ENCODE peak calls at places on chromosomes 11 and 22, in four cellular contexts. B is esophagus muscularis mucosa; W is A673; A is naive thymus-derived CD4-positive, alpha-beta T cell. J is an unnamed sample.

GRCh38 chr22:42344391-42344861 is 74.0 kb upstream of the TCF20 start:
- DNase-seq in B (no peak), W (peak; percentile 71), A (no peak), J (peak; percentile 95)

GRCh38 chr11:12157241-12157661 is 46.9 kb downstream of the MICAL2 start:
- DNase-seq in W (no peak), B (no peak), A (no peak), J (peak; percentile 34)

GRCh38 chr22:38196791-38197429 is 4.9 kb upstream of the MAFF start:
- DNase-seq in B (no peak), A (no peak), W (no peak), J (no peak)

GRCh38 chr22:48438096-48438495 is 1389.6 kb downstream of the BRD1 start:
- DNase-seq in W (no peak), A (no peak), B (no peak), J (no peak)

GRCh38 chr11:26324270-26324669 is 7.7 kb upstream of the ANO3 start:
- DNase-seq in B (no peak), A (no peak), W (no peak), J (no peak)

GRCh38 chr11:76212086-76213035 is 6.1 kb upstream of the WNT11 start:
- DNase-seq in B (no peak), W (no peak), A (no peak), J (no peak)

GRCh38 chr11:69440876-69441275 is 40.6 kb upstream of the LINC01488 start:
- DNase-seq in W (no peak), A (peak; percentile 1), B (no peak), J (no peak)

GRCh38 chr11:110587972-110588371 is 124.3 kb downstream of the ARHGAP20 start:
- DNase-seq in B (no peak), W (no peak), A (no peak), J (no peak)

GRCh38 chr11:44804449-44805151 is 77.8 kb downstream of the TSPAN18 start:
- DNase-seq in A (no peak), W (no peak), B (no peak), J (no peak)

GRCh38 chr22:24741769-24742168 is 32.8 kb downstream of the PIWIL3 start:
- DNase-seq in A (no peak), B (no peak), W (no peak), J (no peak)

GRCh38 chr22:43239102-43239875 is 52.4 kb upstream of the TTLL12 start:
- DNase-seq in W (no peak), B (no peak), A (no peak), J (no peak)

GRCh38 chr22:42895541-42895981 is 38.5 kb upstream of the ARFGAP3 start:
- DNase-seq in A (no peak), B (no peak), W (no peak), J (no peak)

DNA sequence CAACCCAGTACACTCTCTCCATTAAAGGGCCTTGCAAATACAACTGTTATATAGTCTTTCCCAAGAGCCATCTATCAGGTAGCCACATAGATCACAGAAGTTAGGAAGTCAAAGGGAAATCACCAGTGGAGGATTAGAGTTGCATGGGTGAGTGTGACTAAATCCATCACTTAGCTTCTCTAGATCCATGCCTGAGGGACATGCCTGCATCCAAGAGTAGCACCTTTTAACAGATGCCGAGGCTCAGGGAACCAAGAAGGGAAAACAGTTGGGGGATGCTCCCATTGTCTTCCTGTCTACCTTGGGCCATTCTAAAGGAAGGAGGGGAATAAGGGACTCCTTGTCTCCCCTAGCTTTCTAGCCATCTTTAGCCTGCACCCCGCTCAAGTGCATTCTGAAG is 77.9 kb downstream of the XRRA1 start:
- DNase-seq in A (no peak), W (no peak), B (no peak), J (no peak)
- H3K9me3 ChIP-seq in A (peaks cover 74% of the 10 kb centered on the region), W (peaks cover 61% of the 10 kb centered on the region), B (peaks cover 79% of the 10 kb centered on the region), J (peaks cover 50% of the 10 kb centered on the region)

GRCh38 chr11:14381968-14382367 is 23.0 kb upstream of the RRAS2 start:
- DNase-seq in B (no peak), W (no peak), A (no peak), J (no peak)

GRCh38 chr11:14378171-14378570 is 19.2 kb upstream of the RRAS2 start:
- DNase-seq in W (no peak), A (no peak), B (no peak), J (no peak)

GRCh38 chr11:14384338-14384737 is 25.4 kb upstream of the RRAS2 start:
- DNase-seq in B (no peak), A (no peak), W (no peak), J (no peak)

GRCh38 chr11:14380125-14380936 is 21.3 kb upstream of the RRAS2 start:
- DNase-seq in W (no peak), B (no peak), A (no peak), J (no peak)

GRCh38 chr11:14380947-14381555 is 22.1 kb upstream of the RRAS2 start:
- DNase-seq in A (peak; percentile 16), W (peak; percentile 40), B (no peak), J (peak; percentile 73)
- H3K4me3 ChIP-seq in A (peak overlapping the region; percentile 54), W (peak overlapping the region; percentile 46), B (peak overlapping the region; percentile 59), J (peak overlapping the region; percentile 21)

DNA sequence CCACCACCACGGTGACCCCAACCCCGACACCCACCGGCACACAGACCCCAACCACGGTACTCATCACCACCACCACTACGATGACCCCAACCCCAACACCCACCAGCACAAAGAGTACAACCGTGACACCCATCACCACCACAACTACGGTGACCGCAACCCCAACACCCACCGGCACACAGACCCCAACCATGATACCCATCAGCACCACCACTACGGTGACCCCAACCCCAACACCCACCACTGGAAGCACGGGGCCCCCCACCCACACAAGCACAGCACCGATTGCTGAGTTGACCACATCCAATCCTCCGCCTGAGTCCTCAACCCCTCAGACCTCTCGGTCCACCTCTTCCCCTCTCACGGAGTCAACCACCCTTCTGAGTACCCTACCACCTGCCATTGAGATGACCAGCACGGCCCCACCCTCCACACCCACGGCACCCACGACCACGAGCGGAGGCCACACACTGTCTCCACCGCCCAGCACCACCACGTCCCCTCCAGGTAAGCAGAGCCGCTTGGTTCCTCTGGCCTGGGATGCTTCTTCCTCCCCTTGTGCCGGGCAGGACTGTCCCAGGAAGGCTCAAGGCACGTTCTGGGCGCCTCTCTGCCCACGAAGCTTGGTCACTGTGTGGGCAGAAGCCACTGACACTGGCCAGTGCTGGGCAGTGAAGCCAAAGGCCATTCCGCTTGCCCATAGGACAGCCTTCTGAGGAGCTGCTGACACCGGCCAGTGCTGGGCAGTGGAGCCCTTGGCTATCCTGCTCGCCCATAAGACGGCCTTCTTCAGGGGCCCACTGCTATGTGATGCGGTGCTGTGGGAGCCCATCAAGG is 25.1 kb downstream of the MUC2 start:
- DNase-seq in A (peak; percentile 5), W (no peak), B (no peak), J (no peak)
- H3K9me3 ChIP-seq in A (no peaks in the 10 kb centered on the region), W (no peaks in the 10 kb centered on the region), B (no peaks in the 10 kb centered on the region), J (no peaks in the 10 kb centered on the region)

GRCh38 chr22:26513852-26514251 is 1.6 kb upstream of the TFIP11 start:
- DNase-seq in A (no peak), B (no peak), W (no peak), J (no peak)
- H3K4me3 ChIP-seq in A (no peak overlapping the region), B (no peak overlapping the region), W (no peak overlapping the region), J (no peak overlapping the region)

GRCh38 chr11:114624455-114625207 is 29.0 kb upstream of the NXPE4 start:
- DNase-seq in W (no peak), B (no peak), A (no peak), J (no peak)
- H3K9me3 ChIP-seq in W (peaks cover 20% of the 10 kb centered on the region), B (no peaks in the 10 kb centered on the region), A (no peaks in the 10 kb centered on the region), J (no peaks in the 10 kb centered on the region)

GRCh38 chr11:19988598-19988997 is 171.7 kb downstream of the DBX1 start:
- DNase-seq in B (no peak), A (no peak), W (no peak), J (peak; percentile 83)
- H3K4me3 ChIP-seq in B (no peak overlapping the region), A (no peak overlapping the region), W (no peak overlapping the region), J (no peak overlapping the region)